ENCODE peak calls at places on chromosome 22, in four cellular contexts. One of them, this sample, is unnamed.

GRCh38 chr22:40008726-40009125 is 14.0 kb downstream of the FAM83F start:
- DNase-seq in WTC11: no peak
- DNase-seq in K562: no peak
- DNase-seq in H1: no peak
- DNase-seq in this sample: no peak

GRCh38 chr22:21044931-21045584 is 688 bp upstream of the LRRC74B start:
- DNase-seq in WTC11: no peak
- DNase-seq in K562: peak
- DNase-seq in H1: no peak
- DNase-seq in this sample: peak

GRCh38 chr22:42292726-42293520 is 22.5 kb upstream of the TCF20 start:
- DNase-seq in WTC11: no peak
- DNase-seq in K562: no peak
- DNase-seq in H1: no peak
- DNase-seq in this sample: no peak

GRCh38 chr22:49929553-49929979 is 11.1 kb downstream of the CRELD2 start:
- DNase-seq in WTC11: peak
- DNase-seq in K562: peak
- DNase-seq in H1: peak
- DNase-seq in this sample: peak

GRCh38 chr22:37591823-37592404 is 12.0 kb upstream of the LGALS2 start:
- DNase-seq in WTC11: no peak
- DNase-seq in K562: no peak
- DNase-seq in H1: no peak
- DNase-seq in this sample: no peak

GRCh38 chr22:33565580-33565995 is 354.7 kb downstream of the LARGE1 start:
- DNase-seq in WTC11: no peak
- DNase-seq in K562: no peak
- DNase-seq in H1: no peak
- DNase-seq in this sample: no peak

GRCh38 chr22:41229215-41229614 is 11.5 kb downstream of the CHADL start:
- DNase-seq in WTC11: no peak
- DNase-seq in K562: no peak
- DNase-seq in H1: no peak
- DNase-seq in this sample: no peak

GRCh38 chr22:20586403-20586745 is 79.0 kb downstream of the MED15 start:
- DNase-seq in WTC11: no peak
- DNase-seq in K562: no peak
- DNase-seq in H1: no peak
- DNase-seq in this sample: no peak

DNA sequence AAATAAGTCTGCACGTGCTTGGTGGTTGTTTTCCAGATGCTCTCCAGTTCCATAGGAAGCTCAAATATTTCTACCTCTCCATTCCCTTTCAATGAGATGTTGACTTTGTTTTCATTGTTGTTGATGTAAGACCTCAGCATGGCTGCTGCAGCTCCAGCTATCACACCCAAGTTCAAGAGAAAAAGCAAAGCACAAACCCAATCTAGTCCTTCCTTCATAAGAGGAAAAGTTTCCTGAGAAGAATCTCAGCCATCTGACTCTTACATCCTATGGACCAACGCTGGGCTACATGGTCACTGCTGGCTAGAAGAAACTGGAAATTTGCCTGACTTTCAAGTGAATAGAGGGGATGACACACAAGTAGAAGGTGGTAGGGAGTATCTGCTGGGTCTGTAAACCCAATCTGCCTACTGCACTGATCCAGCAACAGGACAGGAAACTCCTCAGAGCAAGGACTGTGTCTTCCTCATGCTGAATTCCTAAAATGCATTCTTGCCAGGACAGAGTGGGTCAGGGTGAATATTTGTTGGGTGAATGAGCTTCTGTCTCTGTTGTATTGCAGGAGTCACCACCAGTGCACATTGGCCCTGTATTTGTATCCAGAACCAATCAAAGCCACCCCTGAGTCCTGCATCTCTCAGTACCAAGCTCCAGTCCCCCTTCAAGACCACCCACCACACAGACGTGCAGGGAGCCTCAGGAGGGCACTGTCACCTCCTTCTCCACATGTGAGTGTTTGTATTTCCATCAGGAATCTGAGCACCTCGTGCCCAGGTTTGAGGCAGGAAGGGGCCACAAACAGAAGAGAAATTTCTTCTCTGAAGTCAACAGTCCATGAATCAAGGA is 118.0 kb upstream of the IGLL5 start:
- DNase-seq in WTC11: no peak
- DNase-seq in K562: no peak
- DNase-seq in H1: no peak
- DNase-seq in this sample: no peak
- TF ChIP-seq TEAD4 in WTC11: no peak
- TF ChIP-seq TEAD4 in K562: no peak
- TF ChIP-seq TEAD4 in H1: no peak
- TF ChIP-seq TEAD4 in this sample: no peak

GRCh38 chr22:44108076-44108475 is 72.6 kb upstream of the PARVG start:
- DNase-seq in WTC11: no peak
- DNase-seq in K562: no peak
- DNase-seq in H1: no peak
- DNase-seq in this sample: no peak
- TF ChIP-seq TEAD4 in WTC11: no peak
- TF ChIP-seq TEAD4 in K562: no peak
- TF ChIP-seq TEAD4 in H1: no peak
- TF ChIP-seq TEAD4 in this sample: no peak

GRCh38 chr22:35912668-35913067 is 116.0 kb downstream of the RBFOX2 start:
- DNase-seq in WTC11: no peak
- DNase-seq in K562: no peak
- DNase-seq in H1: no peak
- DNase-seq in this sample: no peak

GRCh38 chr22:35914357-35914664 is 114.3 kb downstream of the RBFOX2 start:
- DNase-seq in WTC11: no peak
- DNase-seq in K562: no peak
- DNase-seq in H1: no peak
- DNase-seq in this sample: no peak

GRCh38 chr22:35913925-35914324 is 114.7 kb downstream of the RBFOX2 start:
- DNase-seq in WTC11: no peak
- DNase-seq in K562: no peak
- DNase-seq in H1: no peak
- DNase-seq in this sample: no peak

GRCh38 chr22:35915477-35916013 is 113.1 kb downstream of the RBFOX2 start:
- DNase-seq in WTC11: no peak
- DNase-seq in K562: no peak
- DNase-seq in H1: no peak
- DNase-seq in this sample: no peak

GRCh38 chr22:35914665-35915476 is 113.8 kb downstream of the RBFOX2 start:
- DNase-seq in WTC11: peak
- DNase-seq in K562: peak
- DNase-seq in H1: peak
- DNase-seq in this sample: peak
- TF ChIP-seq TEAD4 in WTC11: no peak
- TF ChIP-seq TEAD4 in K562: no peak
- TF ChIP-seq TEAD4 in H1: no peak
- TF ChIP-seq TEAD4 in this sample: no peak

DNA sequence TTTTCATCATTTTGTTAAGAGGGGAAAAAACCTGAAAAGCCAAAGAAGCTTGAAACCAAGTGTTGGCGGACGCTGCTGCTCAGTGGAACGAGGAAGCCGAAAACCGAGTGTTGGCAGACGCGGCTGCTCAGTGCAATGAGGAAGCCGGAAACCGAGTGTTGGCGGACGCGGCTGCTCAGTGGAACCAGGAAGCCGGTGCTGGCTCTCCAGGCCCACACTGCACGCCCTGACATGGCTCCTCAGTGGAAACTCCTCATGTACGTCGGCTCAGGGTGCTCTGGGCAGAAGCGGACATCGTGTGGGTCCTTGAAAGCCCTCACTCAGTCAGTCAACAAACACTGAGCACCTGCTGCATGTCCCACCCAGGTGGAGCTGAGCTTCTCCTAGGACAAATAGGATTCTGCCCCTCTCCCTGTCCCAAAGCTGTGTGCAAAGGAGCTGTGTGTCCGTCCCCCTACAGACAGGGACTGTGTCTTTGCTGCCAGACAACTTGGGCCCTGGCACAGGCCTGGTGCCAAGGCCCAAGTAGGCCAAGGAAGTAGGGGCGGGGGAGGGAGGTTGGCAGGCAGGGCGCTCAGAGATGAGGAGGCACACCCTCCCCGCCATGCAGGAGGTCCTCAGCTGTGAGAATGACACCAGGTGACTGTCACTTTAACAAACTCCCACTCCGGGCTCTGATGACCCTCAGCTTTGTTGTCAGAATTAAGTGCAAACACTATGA is 37.3 kb downstream of the PHF21B start:
- DNase-seq in WTC11: no peak
- DNase-seq in K562: no peak
- DNase-seq in H1: no peak
- DNase-seq in this sample: no peak
- TF ChIP-seq TEAD4 in WTC11: no peak
- TF ChIP-seq TEAD4 in K562: no peak
- TF ChIP-seq TEAD4 in H1: no peak
- TF ChIP-seq TEAD4 in this sample: no peak

GRCh38 chr22:48098243-48098935 is 1335.9 kb downstream of the TBC1D22A start:
- DNase-seq in WTC11: no peak
- DNase-seq in K562: no peak
- DNase-seq in H1: no peak
- DNase-seq in this sample: no peak

GRCh38 chr22:48096411-48096810 is 1334.0 kb downstream of the TBC1D22A start:
- DNase-seq in WTC11: no peak
- DNase-seq in K562: no peak
- DNase-seq in H1: no peak
- DNase-seq in this sample: no peak

GRCh38 chr22:48098936-48099245 is 1336.4 kb downstream of the TBC1D22A start:
- DNase-seq in WTC11: no peak
- DNase-seq in K562: no peak
- DNase-seq in H1: no peak
- DNase-seq in this sample: no peak

GRCh38 chr22:48096846-48097665 is 1334.6 kb downstream of the TBC1D22A start:
- DNase-seq in WTC11: no peak
- DNase-seq in K562: no peak
- DNase-seq in H1: no peak
- DNase-seq in this sample: no peak

GRCh38 chr22:48097723-48098122 is 1335.3 kb downstream of the TBC1D22A start:
- DNase-seq in WTC11: no peak
- DNase-seq in K562: no peak
- DNase-seq in H1: no peak
- DNase-seq in this sample: no peak
- TF ChIP-seq TEAD4 in WTC11: no peak
- TF ChIP-seq TEAD4 in K562: no peak
- TF ChIP-seq TEAD4 in H1: no peak
- TF ChIP-seq TEAD4 in this sample: no peak

GRCh38 chr22:29824677-29825076 is 13.4 kb downstream of the ASCC2 start:
- DNase-seq in WTC11: no peak
- DNase-seq in K562: no peak
- DNase-seq in H1: no peak
- DNase-seq in this sample: no peak

GRCh38 chr22:29816980-29817379 is 21.1 kb downstream of the ASCC2 start:
- DNase-seq in WTC11: no peak
- DNase-seq in K562: no peak
- DNase-seq in H1: no peak
- DNase-seq in this sample: no peak

GRCh38 chr22:29817724-29818123 is 20.4 kb downstream of the ASCC2 start:
- DNase-seq in WTC11: no peak
- DNase-seq in K562: no peak
- DNase-seq in H1: no peak
- DNase-seq in this sample: no peak

GRCh38 chr22:29821790-29822130 is 16.3 kb downstream of the ASCC2 start:
- DNase-seq in WTC11: no peak
- DNase-seq in K562: no peak
- DNase-seq in H1: no peak
- DNase-seq in this sample: no peak

DNA sequence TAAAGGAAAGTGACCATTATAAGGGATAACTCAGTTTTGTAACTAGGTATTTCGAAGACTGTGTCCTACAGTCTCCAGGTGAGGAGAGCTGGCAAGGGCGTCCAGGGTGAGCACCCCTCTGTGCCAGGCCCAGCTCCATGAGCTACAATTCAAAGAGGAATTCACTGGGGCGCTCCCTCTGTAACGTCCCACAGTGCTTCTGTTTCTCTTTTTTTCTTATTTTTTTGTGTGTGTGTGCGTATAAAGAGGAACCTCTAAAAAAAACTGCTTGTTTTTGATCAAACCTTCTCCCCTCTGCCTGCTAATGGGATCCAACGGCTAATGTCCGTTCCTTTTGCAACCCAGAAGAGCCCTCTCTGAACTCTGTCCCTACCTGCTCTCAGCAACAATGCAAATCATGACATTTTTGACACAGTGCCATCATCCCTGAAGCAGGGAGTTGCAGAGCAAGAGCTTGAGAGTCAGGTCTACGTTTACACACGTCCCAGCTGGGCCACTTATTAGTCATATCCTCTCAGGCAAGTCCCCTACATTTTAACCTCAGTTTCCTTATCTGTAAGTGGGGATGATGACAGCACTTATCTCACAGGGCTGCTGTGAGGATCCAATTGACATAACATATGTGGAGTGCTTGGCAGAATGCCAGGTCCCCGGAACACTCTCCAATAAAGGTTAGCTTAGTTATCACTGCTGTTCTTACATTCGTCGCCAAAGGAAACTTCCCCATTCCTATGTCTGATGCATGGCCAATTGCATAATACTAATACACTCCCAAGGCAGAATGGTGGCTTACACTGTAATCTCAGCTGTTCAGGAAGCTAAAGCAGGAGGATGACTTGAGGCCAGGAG is 16.9 kb downstream of the ASCC2 start:
- DNase-seq in WTC11: no peak
- DNase-seq in K562: peak
- DNase-seq in H1: no peak
- DNase-seq in this sample: peak
- TF ChIP-seq TEAD4 in WTC11: no peak
- TF ChIP-seq TEAD4 in K562: no peak
- TF ChIP-seq TEAD4 in H1: no peak
- TF ChIP-seq TEAD4 in this sample: no peak

GRCh38 chr22:35684270-35684700 is 33.4 kb upstream of the APOL5 start:
- DNase-seq in WTC11: peak
- DNase-seq in K562: peak
- DNase-seq in H1: peak
- DNase-seq in this sample: no peak
- TF ChIP-seq TEAD4 in WTC11: no peak
- TF ChIP-seq TEAD4 in K562: no peak
- TF ChIP-seq TEAD4 in H1: no peak
- TF ChIP-seq TEAD4 in this sample: no peak

DNA sequence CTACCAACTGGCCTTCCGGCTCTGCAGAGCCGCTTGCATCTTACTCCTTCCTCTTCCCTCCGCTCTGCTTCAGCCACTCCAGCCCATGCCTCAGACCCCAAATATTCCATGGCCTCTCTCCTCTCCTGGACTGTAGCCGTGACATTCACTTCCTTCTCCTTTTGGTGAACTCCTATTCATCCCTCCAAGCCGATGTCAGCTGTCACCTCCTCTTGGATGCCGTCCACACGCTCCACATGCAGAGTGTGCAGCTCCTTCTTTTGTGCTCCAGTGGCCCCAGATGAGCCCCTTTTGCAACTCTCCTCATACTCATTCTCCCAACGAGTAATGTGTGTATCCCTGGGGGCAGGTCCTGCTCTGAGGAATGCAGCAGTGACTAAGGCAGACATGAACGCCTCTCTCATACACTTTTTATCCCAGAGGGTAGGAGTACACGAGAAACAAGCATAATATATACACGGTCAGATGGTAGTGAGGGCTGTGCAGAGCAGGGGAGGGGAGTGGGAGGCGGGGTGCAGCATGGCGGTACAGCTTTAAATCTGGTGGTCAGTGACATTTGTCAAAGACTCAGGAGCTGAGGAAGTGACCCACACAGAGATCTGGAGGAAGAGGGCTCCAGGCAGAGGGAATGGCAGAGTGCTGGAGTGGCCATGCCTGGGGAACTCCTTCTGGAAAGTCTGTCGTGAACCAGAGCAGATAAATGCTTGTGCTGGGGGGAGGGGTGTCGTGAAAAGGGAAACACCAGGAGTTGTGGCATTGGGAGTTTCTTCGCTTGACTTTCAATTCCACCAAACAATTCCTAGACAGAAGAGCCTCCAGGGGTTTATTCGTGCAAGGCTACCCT is 83.8 kb upstream of the ATXN10 start:
- DNase-seq in WTC11: no peak
- DNase-seq in K562: no peak
- DNase-seq in H1: no peak
- DNase-seq in this sample: no peak
- TF ChIP-seq TEAD4 in WTC11: no peak
- TF ChIP-seq TEAD4 in K562: no peak
- TF ChIP-seq TEAD4 in H1: no peak
- TF ChIP-seq TEAD4 in this sample: no peak